ENCODE peak calls at places on chromosomes 5 and 9, in seven cellular contexts. M is neural progenitor cell, L is HepG2, C is PC-3, I is fibroblast of lung, K is H1, Z is GM23338. F is an unnamed sample. For H3K79me2, the result is how much of the 10 kb centered on the place peaks cover.

GRCh38 chr5:142428036-142428772 is 103.4 kb upstream of the SPRY4 start:
- DNase-seq in L (no peak), C (no peak), Z (no peak), I (no peak), M (no peak), K (no peak), F (no peak)

GRCh38 chr9:6907772-6908381 is 150.1 kb downstream of the KDM4C start:
- DNase-seq in K (no peak), L (peak), C (peak), Z (peak), M (no peak), I (peak), F (no peak)

GRCh38 chr5:16568875-16569580 is 47.8 kb downstream of the RETREG1 start:
- DNase-seq in K (no peak), I (peak), M (no peak), Z (no peak), C (no peak), L (no peak), F (peak)

GRCh38 chr5:26553079-26553478 is 485.3 kb downstream of the CDH9 start:
- DNase-seq in K (no peak), I (no peak), C (peak), Z (no peak), M (peak), L (no peak), F (no peak)

GRCh38 chr5:123754903-123755302 is 242.9 kb downstream of the CSNK1G3 start:
- DNase-seq in I (peak), K (no peak), Z (no peak), C (no peak), M (no peak), L (no peak), F (no peak)

GRCh38 chr5:90968319-90968718 is 409.7 kb downstream of the ADGRV1 start:
- DNase-seq in L (no peak), K (no peak), C (no peak), I (no peak), Z (no peak), M (no peak), F (peak)

GRCh38 chr5:89450149-89450538 is 567.2 kb upstream of the MEF2C start:
- DNase-seq in Z (no peak), L (no peak), M (no peak), I (no peak), K (no peak), C (no peak), F (no peak)

GRCh38 chr5:444226-444625 is 1.2 kb downstream of the EXOC3 start:
- DNase-seq in L (no peak), I (no peak), C (no peak), K (no peak), Z (no peak), M (no peak), F (no peak)

GRCh38 chr5:157289164-157289819 is 23.4 kb downstream of the CYFIP2 start:
- DNase-seq in M (no peak), I (no peak), K (no peak), Z (no peak), L (no peak), C (no peak), F (no peak)

GRCh38 chr9:29211681-29212589 is 1638.7 kb upstream of the C9orf72 start:
- DNase-seq in I (peak), M (peak), Z (peak), K (no peak), C (no peak), L (peak), F (peak)

GRCh38 chr5:55037816-55038379 is 13.8 kb downstream of the GZMK start:
- DNase-seq in M (no peak), L (no peak), I (no peak), K (no peak), C (no peak), Z (no peak), F (no peak)

GRCh38 chr5:118802335-118802734 is 186.0 kb downstream of the DTWD2 start:
- DNase-seq in M (no peak), C (no peak), I (no peak), Z (no peak), K (no peak), L (no peak), F (no peak)

GRCh38 chr5:135094339-135095051 is 60.5 kb upstream of the PITX1 start:
- DNase-seq in Z (no peak), I (no peak), M (no peak), C (no peak), K (no peak), L (no peak), F (no peak)

GRCh38 chr5:151628112-151628823 is 37.1 kb upstream of the FAT2 start:
- DNase-seq in L (no peak), Z (no peak), K (no peak), M (no peak), C (no peak), I (no peak), F (peak)

GRCh38 chr5:58544926-58545325 is 37.9 kb upstream of the RAB3C start:
- DNase-seq in K (no peak), I (no peak), Z (no peak), M (no peak), C (no peak), L (no peak), F (no peak)

GRCh38 chr9:113798062-113799030 is 77.8 kb upstream of the ZNF618 start:
- DNase-seq in I (peak), C (peak), Z (peak), M (no peak), K (no peak), L (no peak), F (no peak)

GRCh38 chr9:1051286-1052118 is 1.3 kb downstream of the DMRT2 start:
- DNase-seq in L (no peak), K (no peak), Z (peak), M (peak), I (no peak), C (no peak), F (peak)

GRCh38 chr9:98236881-98237487 is 18.5 kb downstream of the TBC1D2 start:
- DNase-seq in C (no peak), L (no peak), K (no peak), Z (no peak), M (no peak), I (no peak), F (no peak)

GRCh38 chr5:68368686-68369359 is 153.3 kb downstream of the PIK3R1 start:
- DNase-seq in I (peak), Z (no peak), C (peak), K (no peak), L (no peak), M (no peak), F (peak)

GRCh38 chr9:76662476-76663281 is 101.6 kb upstream of the PCA3 start:
- DNase-seq in I (no peak), C (no peak), L (no peak), M (no peak), K (no peak), Z (no peak), F (no peak)

GRCh38 chr5:143717400-143717799 is 94.6 kb upstream of the HMHB1 start:
- DNase-seq in M (no peak), I (peak), Z (no peak), C (no peak), L (no peak), K (no peak), F (peak)

GRCh38 chr5:36777105-36777757 is 99.3 kb upstream of the NIPBL start:
- DNase-seq in L (peak), K (peak), I (peak), C (peak), M (peak), Z (peak), F (peak)

GRCh38 chr5:144122081-144122480 is 48.4 kb downstream of the YIPF5 start:
- DNase-seq in L (no peak), M (no peak), I (no peak), K (no peak), Z (no peak), C (no peak), F (no peak)

GRCh38 chr9:85508616-85509015 is 233.1 kb downstream of the AGTPBP1 start:
- DNase-seq in C (no peak), L (peak), M (peak), Z (peak), I (no peak), K (no peak), F (no peak)

GRCh38 chr9:16930578-16930977 is 60.1 kb upstream of the BNC2 start:
- DNase-seq in K (no peak), M (no peak), I (no peak), Z (no peak), C (no peak), L (no peak), F (no peak)

GRCh38 chr5:83441752-83442151 is 29.8 kb upstream of the VCAN start:
- DNase-seq in I (no peak), K (no peak), M (no peak), L (no peak), C (no peak), Z (no peak), F (no peak)

GRCh38 chr5:132176987-132177386 is 50.7 kb downstream of the P4HA2 start:
- DNase-seq in Z (no peak), L (no peak), M (no peak), K (no peak), I (peak), C (peak), F (no peak)

GRCh38 chr9:114387678-114388431 is at the start of gene AKNA:
- DNase-seq in Z (peak), M (peak), I (peak), C (no peak), K (no peak), L (no peak), F (peak)

GRCh38 chr5:56900395-56900794 is 9.0 kb upstream of the SETD9 start:
- DNase-seq in I (no peak), Z (no peak), L (no peak), C (peak), M (no peak), K (no peak), F (peak)

GRCh38 chr5:150568663-150569062 is 60.7 kb downstream of the NDST1 start:
- DNase-seq in Z (no peak), L (no peak), M (no peak), I (no peak), K (no peak), C (no peak), F (no peak)

GRCh38 chr9:83274787-83275186 is 211.8 kb upstream of the RASEF start:
- DNase-seq in M (no peak), Z (no peak), C (no peak), I (no peak), L (no peak), K (no peak), F (no peak)

GRCh38 chr5:88396635-88397285 is 128.1 kb upstream of the TMEM161B start:
- DNase-seq in Z (peak), L (no peak), K (no peak), I (no peak), M (peak), C (no peak), F (no peak)

GRCh38 chr5:96687812-96688453 is 25.8 kb downstream of the CAST start:
- DNase-seq in K (no peak), M (peak), I (peak), L (peak), Z (peak), C (peak), F (no peak)

GRCh38 chr5:62214701-62215100 is 91.3 kb upstream of the KIF2A start:
- DNase-seq in C (peak), M (no peak), L (no peak), Z (no peak), K (no peak), I (no peak), F (peak)

GRCh38 chr9:29422445-29422844 is 1849.2 kb upstream of the C9orf72 start:
- DNase-seq in M (no peak), K (no peak), Z (no peak), I (no peak), C (no peak), L (no peak), F (no peak)

GRCh38 chr5:122759310-122759709 is 15.6 kb upstream of the SNX2 start:
- DNase-seq in M (no peak), Z (no peak), L (no peak), C (no peak), K (no peak), I (no peak), F (no peak)

GRCh38 chr9:125815568-125815967 is 68.4 kb downstream of the PBX3 start:
- DNase-seq in K (no peak), C (peak), I (no peak), Z (peak), M (no peak), L (no peak), F (peak)

GRCh38 chr9:72856985-72857631 is 95.7 kb downstream of the ALDH1A1 start:
- DNase-seq in M (peak), K (no peak), Z (peak), I (peak), L (peak), C (peak), F (peak)

GRCh38 chr5:113552137-113552536 is 38.6 kb downstream of the YTHDC2 start:
- DNase-seq in M (no peak), C (no peak), L (no peak), K (no peak), I (no peak), Z (no peak), F (no peak)
- H3K79me2 ChIP-seq in M (under half), C (under half), L (under half), K (under half), I (under half), Z (under half), F (under half)

DNA sequence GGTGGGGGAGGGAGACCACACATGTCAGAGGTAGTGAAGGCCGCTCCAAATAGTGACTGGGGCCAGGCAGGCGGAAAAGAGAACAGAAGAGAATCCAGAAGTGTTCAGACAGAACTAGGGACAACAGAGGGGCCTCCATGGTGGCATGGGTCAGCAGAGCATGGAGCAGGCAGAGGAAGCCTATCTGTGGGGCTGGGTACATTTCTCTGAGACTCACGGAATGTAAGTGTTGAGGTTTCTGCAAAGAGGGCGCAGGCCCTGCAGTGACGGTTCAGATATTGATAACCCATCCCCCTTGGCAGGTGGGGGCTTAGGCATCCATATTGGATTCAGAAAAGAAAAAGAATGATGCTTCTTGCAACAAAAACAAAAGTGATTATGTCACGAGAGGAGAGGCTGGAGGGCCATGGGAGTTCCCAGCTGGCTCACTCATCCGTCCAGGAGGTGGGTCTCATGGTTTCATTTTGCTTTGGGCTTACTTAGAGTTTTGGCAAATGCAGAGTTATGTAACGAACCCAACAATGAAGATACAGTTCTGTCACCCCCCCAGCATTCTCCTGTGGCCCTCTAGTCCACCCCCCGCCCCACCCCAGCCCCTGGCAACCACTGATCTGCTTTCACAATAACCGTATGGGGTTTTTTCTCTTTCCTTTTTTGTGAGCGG is 5.4 kb upstream of the RMND5B start:
- DNase-seq in Z (peak), L (no peak), M (no peak), I (no peak), C (no peak), K (no peak), F (no peak)
- H2AFZ ChIP-seq in Z (no peak), L (no peak), M (no peak), I (no peak), C (no peak), K (no peak), F (no peak)

GRCh38 chr9:78038620-78039300 is 7.1 kb upstream of the GNAQ start:
- DNase-seq in C (peak), M (no peak), L (no peak), K (no peak), Z (no peak), I (no peak), F (no peak)

GRCh38 chr9:78033870-78034269 is 2.3 kb upstream of the GNAQ start:
- DNase-seq in C (no peak), I (no peak), L (no peak), Z (no peak), M (no peak), K (no peak), F (no peak)

GRCh38 chr9:78031826-78032598 is 401 bp upstream of the GNAQ start:
- DNase-seq in M (peak), L (peak), I (peak), K (peak), C (peak), Z (peak), F (peak)

GRCh38 chr9:78032599-78033457 is 1.2 kb upstream of the GNAQ start:
- DNase-seq in M (no peak), K (no peak), Z (no peak), I (no peak), L (no peak), C (no peak), F (no peak)

GRCh38 chr9:78035369-78035993 is 3.9 kb upstream of the GNAQ start:
- DNase-seq in I (peak), C (peak), M (peak), L (peak), Z (peak), K (no peak), F (peak)
- TF ChIP-seq CTCF in I (peak), C (peak), M (peak), L (peak), Z (peak), K (peak), F (peak)

GRCh38 chr9:127923771-127924170 is 6.8 kb downstream of the PIP5KL1 start:
- DNase-seq in Z (no peak), L (no peak), M (no peak), K (no peak), I (peak), C (peak), F (peak)
- H3K79me2 ChIP-seq in Z (under half), L (under half), M (under half), K (under half), I (under half), C (under half), F (under half)

GRCh38 chr9:136488247-136489214 is 5.7 kb upstream of the SEC16A start:
- DNase-seq in Z (peak), I (peak), K (peak), C (peak), M (peak), L (no peak), F (peak)
- H2AFZ ChIP-seq in Z (no peak), I (no peak), K (no peak), C (no peak), M (no peak), L (no peak), F (no peak)

GRCh38 chr9:134325813-134326753 is at the start of gene RXRA:
- DNase-seq in K (no peak), C (peak), Z (peak), M (peak), I (peak), L (peak), F (peak)
- TF ChIP-seq CTCF in K (peak), C (no peak), Z (no peak), M (peak), I (peak), L (peak), F (no peak)

GRCh38 chr5:109327572-109327971 is 82.2 kb downstream of the PJA2 start:
- DNase-seq in I (no peak), K (no peak), Z (no peak), M (peak), C (no peak), L (no peak), F (no peak)
- H3K79me2 ChIP-seq in I (under half), K (under half), Z (under half), M (under half), C (under half), L (under half), F (under half)